ENCODE peak calls at places on chromosome 15, in seven cellular contexts. H, S, Z, J, F, I and N are unnamed samples.

GRCh38 chr15:31477851-31478250 is 151.2 kb downstream of the KLF13 start:
- DNase-seq in J (no peak), Z (no peak), S (no peak), I (no peak), F (no peak), H (no peak), N (no peak)

GRCh38 chr15:88882745-88883144 is 12.6 kb downstream of the HAPLN3 start:
- DNase-seq in Z (no peak), F (no peak), S (no peak), H (no peak), J (no peak), I (no peak), N (no peak)

GRCh38 chr15:29067949-29068348 is 182.2 kb downstream of the APBA2 start:
- DNase-seq in Z (no peak), H (no peak), S (no peak), J (no peak), F (no peak), I (no peak), N (no peak)

GRCh38 chr15:67458449-67458848 is 62.5 kb upstream of the C15orf61 start:
- DNase-seq in S (no peak), I (no peak), J (no peak), H (no peak), F (no peak), Z (no peak), N (no peak)

GRCh38 chr15:80747317-80748053 is 31.7 kb upstream of the CEMIP start:
- DNase-seq in I (no peak), H (no peak), F (no peak), Z (no peak), J (no peak), S (no peak), N (no peak)

GRCh38 chr15:92545996-92546395 is 109.6 kb downstream of the FAM174B start:
- DNase-seq in I (no peak), H (no peak), J (no peak), F (no peak), S (no peak), Z (no peak), N (no peak)

GRCh38 chr15:90584841-90585240 is 55.1 kb downstream of the CRTC3 start:
- DNase-seq in Z (no peak), H (no peak), J (no peak), F (no peak), I (no peak), S (no peak), N (no peak)

GRCh38 chr15:98648654-98649537 is 557 bp downstream of the IGF1R start:
- DNase-seq in H (no peak), I (no peak), Z (no peak), S (no peak), F (peak; percentile 6), J (no peak), N (peak; percentile 66)

GRCh38 chr15:98420837-98421236 is 227.5 kb upstream of the IGF1R start:
- DNase-seq in H (no peak), J (no peak), S (no peak), I (no peak), F (no peak), Z (no peak), N (no peak)

GRCh38 chr15:69410290-69410874 is 3.8 kb upstream of the KIF23 start:
- DNase-seq in S (no peak), J (no peak), I (peak; percentile 84), H (no peak), Z (no peak), F (no peak), N (no peak)

GRCh38 chr15:62047278-62047847 is 12.9 kb downstream of the VPS13C start:
- DNase-seq in J (no peak), Z (no peak), H (no peak), F (no peak), I (no peak), S (no peak), N (no peak)

GRCh38 chr15:69127226-69127625 is 33.2 kb upstream of the GLCE start:
- DNase-seq in H (no peak), Z (no peak), S (no peak), I (no peak), J (no peak), F (no peak), N (no peak)

GRCh38 chr15:63901912-63902670 is 68.3 kb upstream of the HERC1 start:
- DNase-seq in J (no peak), Z (no peak), I (no peak), F (no peak), H (no peak), S (no peak), N (no peak)
- H3K4me3 ChIP-seq in J (no peak overlapping the region), Z (no peak overlapping the region), I (no peak overlapping the region), F (no peak overlapping the region), H (no peak overlapping the region), S (no peak overlapping the region), N (no peak overlapping the region)

DNA sequence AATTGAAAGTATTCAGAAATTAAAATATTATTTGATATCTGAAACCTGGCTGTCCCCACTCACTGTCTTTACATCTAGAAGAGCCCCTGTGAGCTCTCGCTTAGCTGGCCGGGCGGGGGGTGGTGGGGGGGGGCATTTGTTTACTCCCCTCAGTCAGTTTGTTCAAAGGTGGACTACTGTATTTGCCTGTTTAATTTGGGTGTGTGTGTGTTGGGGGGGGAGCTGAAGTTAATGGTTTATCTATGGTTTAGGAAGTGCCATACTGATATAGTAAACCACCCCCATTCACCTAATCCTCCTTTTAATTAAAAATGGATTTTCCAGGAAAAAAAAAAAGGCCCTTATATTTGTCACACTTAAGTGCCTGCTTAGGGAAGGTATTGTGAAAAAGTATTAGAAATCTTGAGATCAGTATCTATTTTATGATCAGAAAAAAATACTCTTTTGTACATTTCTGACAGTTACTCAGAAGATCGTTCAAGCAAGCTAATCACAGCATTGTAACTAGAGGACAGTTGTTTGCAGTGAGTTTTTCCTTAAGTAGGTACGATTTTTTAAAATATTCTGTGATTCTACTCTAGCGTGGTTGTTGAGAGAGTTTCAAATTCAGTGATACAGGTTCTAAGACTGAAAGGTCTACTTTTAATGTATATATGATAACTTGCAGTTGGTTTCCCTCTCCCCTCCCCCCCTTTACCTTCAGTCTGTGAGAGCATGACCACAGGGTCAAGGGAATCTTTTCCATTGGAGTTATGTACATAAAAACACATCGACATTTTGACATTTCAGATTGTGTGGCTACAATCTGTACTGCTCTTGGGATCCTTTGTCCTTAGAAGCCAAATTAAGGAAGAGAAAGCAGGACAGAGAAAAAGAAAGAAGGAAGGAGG is 8.5 kb downstream of the NR2F2 start:
- DNase-seq in J (no peak), F (no peak), H (no peak), S (no peak), I (no peak), Z (no peak), N (no peak)
- H3K4me3 ChIP-seq in J (peak overlapping the region; percentile 75), F (no peak overlapping the region), H (peak overlapping the region; percentile 95), S (no peak overlapping the region), I (peak overlapping the region; percentile 67), Z (peak overlapping the region; percentile 61), N (no peak overlapping the region)

DNA sequence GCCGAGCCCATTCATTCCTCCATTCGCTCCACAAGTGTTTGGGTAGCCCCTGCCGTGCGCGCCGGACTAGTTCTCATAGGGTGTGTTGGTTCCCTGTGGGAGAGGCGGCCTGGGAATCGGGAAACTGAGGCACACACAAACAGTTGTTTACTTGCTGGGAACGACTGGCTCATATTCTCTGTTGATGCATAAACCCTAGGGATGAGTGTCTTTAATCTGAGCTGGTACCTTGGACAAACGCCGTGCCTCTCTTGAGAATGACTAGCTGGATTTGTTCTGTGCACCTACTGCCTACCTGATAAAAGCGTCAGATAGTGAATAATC is 737 bp downstream of the DNAJA4 start:
- DNase-seq in F (no peak), S (no peak), H (no peak), I (no peak), Z (no peak), J (no peak), N (no peak)
- H3K4me3 ChIP-seq in F (peak overlapping the region; percentile 71), S (peak overlapping the region; percentile 29), H (peak overlapping the region; percentile 92), I (no peak overlapping the region), Z (peak overlapping the region; percentile 49), J (peak overlapping the region; percentile 44), N (no peak overlapping the region)

DNA sequence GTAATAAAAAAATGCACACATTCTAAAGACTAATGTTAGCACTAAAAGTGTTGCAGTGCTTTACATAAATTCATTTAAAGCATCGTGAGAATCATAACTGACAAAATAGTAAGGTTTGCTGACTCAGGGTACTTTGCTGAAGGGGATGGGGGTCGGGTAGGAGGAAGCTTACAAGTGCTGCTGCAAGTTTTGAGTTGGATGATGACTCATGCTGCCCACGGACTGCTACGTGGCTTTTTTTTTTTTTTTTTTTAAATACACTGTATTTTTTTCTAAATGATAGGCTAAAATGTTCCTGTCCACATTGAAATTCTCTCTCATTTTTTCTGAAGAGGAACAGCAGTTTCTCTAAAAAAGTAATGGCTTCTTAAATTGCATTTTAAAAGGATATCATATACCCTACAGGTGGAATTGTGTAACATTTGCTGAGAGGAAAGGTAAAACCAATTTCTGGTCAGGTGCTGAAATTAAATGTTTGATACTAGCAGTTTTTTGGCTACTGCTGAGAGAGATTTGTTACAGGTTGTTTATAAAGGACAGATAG is 2.2 kb downstream of the MAPK6 start:
- DNase-seq in J (peak; percentile 91), Z (peak; percentile 87), H (peak; percentile 27), F (peak; percentile 62), S (peak; percentile 80), I (peak; percentile 86), N (peak; percentile 71)
- H3K4me3 ChIP-seq in J (peak overlapping the region; percentile 91), Z (peak overlapping the region; percentile 67), H (peak overlapping the region; percentile 71), F (peak overlapping the region; percentile 93), S (peak overlapping the region; percentile 65), I (peak overlapping the region; percentile 54), N (peak overlapping the region; percentile 65)